ENCODE peak calls at places on chromosomes 5 and 9, in eight cellular contexts. G, Y, P, H, X, E, W and J are unnamed samples.

GRCh38 chr5:17219006-17219422 is 1.6 kb downstream of the BASP1 start:
- DNase-seq in G (peak), Y (peak), P (no peak), H (no peak), X (no peak), E (no peak), W (no peak), J (no peak)

GRCh38 chr5:150295172-150295611 is 5.6 kb upstream of the CAMK2A start:
- DNase-seq in G (no peak), Y (peak), P (peak), H (no peak), X (peak), E (peak), W (no peak), J (peak)

GRCh38 chr9:77614671-77615070 is 33.5 kb downstream of the GNA14 start:
- DNase-seq in G (no peak), Y (no peak), P (no peak), H (no peak), X (no peak), E (no peak), W (no peak), J (peak)

GRCh38 chr5:150036513-150036912 is 36.0 kb downstream of the HMGXB3 start:
- DNase-seq in G (no peak), Y (peak), P (peak), H (no peak), X (no peak), E (peak), W (no peak), J (peak)

GRCh38 chr5:32076699-32077695 is 97.1 kb downstream of the GOLPH3 start:
- DNase-seq in G (peak), Y (peak), P (no peak), H (peak), X (no peak), E (peak), W (no peak), J (peak)

GRCh38 chr9:91768507-91768906 is 181.5 kb downstream of the ROR2 start:
- DNase-seq in G (no peak), Y (no peak), P (no peak), H (no peak), X (no peak), E (no peak), W (no peak), J (no peak)

GRCh38 chr9:23412458-23412857 is 413.6 kb downstream of the ELAVL2 start:
- DNase-seq in G (no peak), Y (no peak), P (no peak), H (no peak), X (no peak), E (no peak), W (no peak), J (no peak)

GRCh38 chr5:149581931-149582768 is 852 bp downstream of the ARHGEF37 start:
- DNase-seq in G (peak), Y (peak), P (no peak), H (no peak), X (peak), E (peak), W (no peak), J (no peak)

GRCh38 chr9:3880851-3881250 is 355.1 kb upstream of the RFX3 start:
- DNase-seq in G (no peak), Y (peak), P (peak), H (no peak), X (no peak), E (no peak), W (no peak), J (peak)

GRCh38 chr5:41281215-41281810 is 68.0 kb upstream of the C6 start:
- DNase-seq in G (no peak), Y (no peak), P (no peak), H (no peak), X (no peak), E (no peak), W (no peak), J (no peak)
- H3K4me3 ChIP-seq in G (no peak), Y (no peak), P (no peak), H (no peak), X (no peak), E (no peak), W (no peak), J (no peak)

GRCh38 chr5:65624025-65624569 is at the start of gene TRIM23:
- DNase-seq in G (peak), Y (peak), P (peak), H (peak), X (peak), E (peak), W (peak), J (peak)
- TF ChIP-seq CTCF in G (no peak), Y (no peak), P (peak), H (peak), X (no peak), E (no peak), W (peak), J (peak)

GRCh38 chr9:21553441-21553840 is 71.3 kb upstream of the IFNE start:
- DNase-seq in G (no peak), Y (no peak), P (no peak), H (no peak), X (no peak), E (no peak), W (no peak), J (no peak)
- H3K4me3 ChIP-seq in G (no peak), Y (no peak), P (no peak), H (no peak), X (no peak), E (no peak), W (no peak), J (no peak)

GRCh38 chr9:95516736-95517558 is at the start of gene PTCH1:
- DNase-seq in G (peak), Y (peak), P (no peak), H (peak), X (peak), E (no peak), W (no peak), J (peak)

GRCh38 chr9:95518026-95518425 is 1.3 kb upstream of the PTCH1 start:
- DNase-seq in G (no peak), Y (no peak), P (no peak), H (no peak), X (no peak), E (no peak), W (no peak), J (no peak)

GRCh38 chr9:95515272-95516113 is 1.3 kb downstream of the PTCH1 start:
- DNase-seq in G (peak), Y (no peak), P (no peak), H (no peak), X (no peak), E (no peak), W (no peak), J (no peak)

GRCh38 chr9:95516221-95516735 is 493 bp downstream of the PTCH1 start:
- DNase-seq in G (peak), Y (peak), P (no peak), H (no peak), X (no peak), E (no peak), W (no peak), J (peak)

DNA sequence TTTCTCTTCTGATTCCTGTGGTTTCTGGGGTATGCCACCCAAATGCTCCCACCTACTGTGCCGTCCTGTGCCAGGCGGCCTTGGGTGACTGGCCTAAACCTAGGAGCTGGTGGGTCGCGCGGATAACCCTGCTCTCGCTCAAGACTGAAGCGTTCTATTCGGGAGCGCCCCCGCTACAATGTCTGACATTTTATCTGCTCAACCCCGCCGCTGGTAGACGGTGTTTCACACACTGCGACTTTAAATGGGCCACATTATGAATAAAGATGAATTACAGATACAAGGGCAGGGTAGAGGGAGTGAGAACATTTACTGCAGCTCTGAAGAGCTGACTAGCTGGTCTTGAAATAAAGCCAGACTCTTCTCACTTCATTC is 775 bp upstream of the PTCH1 start:
- DNase-seq in G (no peak), Y (no peak), P (no peak), H (no peak), X (no peak), E (no peak), W (no peak), J (no peak)
- TF ChIP-seq CTCF in G (no peak), Y (no peak), P (no peak), H (no peak), X (no peak), E (no peak), W (no peak), J (no peak)

GRCh38 chr5:37063739-37064138 is 185.4 kb downstream of the CPLANE1 start:
- DNase-seq in G (no peak), Y (no peak), P (no peak), H (no peak), X (no peak), E (no peak), W (no peak), J (no peak)
- H3K4me3 ChIP-seq in G (no peak), Y (no peak), P (no peak), H (no peak), X (no peak), E (no peak), W (no peak), J (no peak)

GRCh38 chr9:33044677-33045282 is 19.7 kb downstream of the DNAJA1 start:
- DNase-seq in G (peak), Y (peak), P (no peak), H (no peak), X (peak), E (peak), W (no peak), J (peak)
- TF ChIP-seq CTCF in G (peak), Y (peak), P (peak), H (no peak), X (no peak), E (peak), W (peak), J (no peak)